ENCODE peak calls at places on chromosomes 6 and 20, in ten cellular contexts. A is AG10803, T is cardiac fibroblast, C is GM23338, B is left lung, K is progenitor cell of endocrine pancreas, O is neural crest cell, U is right atrium auricular region, F is OCI-LY7, V is upper lobe of right lung. Z is an unnamed sample.

GRCh38 chr6:170124150-170124549 is 166.7 kb downstream of the DLL1 start:
- DNase-seq in A (no peak), T (no peak), C (no peak), B (no peak), K (peak), O (no peak), U (peak), F (no peak), V (no peak), Z (no peak)

GRCh38 chr6:12601881-12602280 is 114.7 kb upstream of the PHACTR1 start:
- DNase-seq in A (peak), T (peak), C (no peak), B (no peak), K (no peak), O (no peak), U (no peak), F (peak), V (no peak), Z (no peak)

GRCh38 chr20:1934162-1934561 is 39.0 kb downstream of the SIRPA start:
- DNase-seq in A (peak), T (peak), C (no peak), B (no peak), K (no peak), O (no peak), U (no peak), F (no peak), V (no peak), Z (peak)

GRCh38 chr6:27002447-27002846 is 245.1 kb upstream of the PRSS16 start:
- DNase-seq in A (no peak), T (no peak), C (no peak), B (no peak), K (no peak), O (no peak), U (no peak), F (no peak), V (no peak), Z (no peak)

GRCh38 chr6:44245912-44246662 is 814 bp upstream of the HSP90AB1 start:
- DNase-seq in A (peak), T (peak), C (peak), B (peak), K (peak), O (peak), U (peak), F (peak), V (peak), Z (peak)

GRCh38 chr6:14035448-14035847 is 82.1 kb upstream of the CD83 start:
- DNase-seq in A (peak), T (peak), C (peak), B (no peak), K (no peak), O (no peak), U (no peak), F (no peak), V (no peak), Z (peak)

GRCh38 chr20:62616728-62617621 is 25.3 kb upstream of the SLCO4A1 start:
- DNase-seq in A (peak), T (peak), C (peak), B (peak), K (peak), O (peak), U (no peak), F (peak), V (peak), Z (peak)

GRCh38 chr6:143953922-143954321 is 54.1 kb downstream of the PLAGL1 start:
- DNase-seq in A (no peak), T (no peak), C (no peak), B (no peak), K (no peak), O (no peak), U (no peak), F (no peak), V (no peak), Z (no peak)

GRCh38 chr6:56144538-56145324 is 102.6 kb downstream of the COL21A1 start:
- DNase-seq in A (peak), T (peak), C (no peak), B (no peak), K (no peak), O (no peak), U (no peak), F (no peak), V (no peak), Z (peak)

GRCh38 chr6:56193846-56194245 is 53.5 kb downstream of the COL21A1 start:
- DNase-seq in A (peak), T (peak), C (no peak), B (no peak), K (no peak), O (no peak), U (no peak), F (no peak), V (no peak), Z (peak)

GRCh38 chr20:31523361-31524283 is 9.4 kb downstream of the HM13 start:
- DNase-seq in A (peak), T (peak), C (no peak), B (no peak), K (no peak), O (no peak), U (no peak), F (no peak), V (no peak), Z (no peak)

GRCh38 chr6:127550403-127550802 is 26.6 kb upstream of the C6orf58 start:
- DNase-seq in A (peak), T (peak), C (no peak), B (no peak), K (no peak), O (no peak), U (no peak), F (no peak), V (no peak), Z (peak)

GRCh38 chr6:36075656-36076055 is 48.0 kb downstream of the MAPK14 start:
- DNase-seq in A (no peak), T (no peak), C (peak), B (no peak), K (no peak), O (no peak), U (no peak), F (peak), V (no peak), Z (no peak)
- TF ChIP-seq CTCF in A (no peak), T (no peak), C (peak), B (no peak), K (peak), O (peak), U (no peak), F (peak), V (peak), Z (peak)

GRCh38 chr20:23021941-23022340 is 13.2 kb upstream of the SSTR4 start:
- DNase-seq in A (no peak), T (peak), C (no peak), B (no peak), K (no peak), O (no peak), U (no peak), F (no peak), V (no peak), Z (peak)
- TF ChIP-seq CTCF in A (no peak), T (no peak), C (no peak), B (no peak), K (no peak), O (no peak), U (no peak), F (no peak), V (no peak), Z (no peak)

GRCh38 chr20:37389844-37390275 is 43.9 kb downstream of the SRC start:
- DNase-seq in A (no peak), T (no peak), C (no peak), B (no peak), K (no peak), O (no peak), U (no peak), F (no peak), V (peak), Z (no peak)
- TF ChIP-seq CTCF in A (no peak), T (peak), C (peak), B (no peak), K (no peak), O (no peak), U (no peak), F (peak), V (no peak), Z (no peak)

GRCh38 chr20:35603695-35604443 is 11.8 kb upstream of the SPAG4 start:
- DNase-seq in A (no peak), T (no peak), C (no peak), B (no peak), K (no peak), O (no peak), U (no peak), F (no peak), V (peak), Z (no peak)

GRCh38 chr20:35606127-35606526 is 9.5 kb upstream of the SPAG4 start:
- DNase-seq in A (no peak), T (no peak), C (no peak), B (no peak), K (no peak), O (no peak), U (no peak), F (no peak), V (peak), Z (no peak)

GRCh38 chr20:35601990-35602389 is 13.6 kb upstream of the SPAG4 start:
- DNase-seq in A (no peak), T (no peak), C (no peak), B (no peak), K (no peak), O (no peak), U (no peak), F (no peak), V (no peak), Z (no peak)

GRCh38 chr20:35602851-35603495 is 12.7 kb upstream of the SPAG4 start:
- DNase-seq in A (no peak), T (no peak), C (no peak), B (no peak), K (no peak), O (no peak), U (no peak), F (no peak), V (no peak), Z (no peak)

GRCh38 chr20:35604444-35604750 is 11.2 kb upstream of the SPAG4 start:
- DNase-seq in A (no peak), T (no peak), C (peak), B (no peak), K (no peak), O (no peak), U (no peak), F (peak), V (peak), Z (no peak)
- TF ChIP-seq CTCF in A (peak), T (peak), C (peak), B (no peak), K (peak), O (no peak), U (no peak), F (peak), V (peak), Z (peak)

GRCh38 chr6:30635834-30636233 is 9.2 kb downstream of the ATAT1 start:
- DNase-seq in A (no peak), T (no peak), C (no peak), B (no peak), K (no peak), O (no peak), U (no peak), F (no peak), V (no peak), Z (no peak)
- TF ChIP-seq CTCF in A (no peak), T (no peak), C (no peak), B (no peak), K (no peak), O (no peak), U (no peak), F (no peak), V (no peak), Z (no peak)

GRCh38 chr20:53570446-53571276 is 23.0 kb downstream of the ZNF217 start:
- DNase-seq in A (no peak), T (no peak), C (no peak), B (no peak), K (no peak), O (no peak), U (no peak), F (no peak), V (no peak), Z (no peak)
- TF ChIP-seq CTCF in A (no peak), T (no peak), C (no peak), B (no peak), K (no peak), O (no peak), U (no peak), F (no peak), V (no peak), Z (no peak)

DNA sequence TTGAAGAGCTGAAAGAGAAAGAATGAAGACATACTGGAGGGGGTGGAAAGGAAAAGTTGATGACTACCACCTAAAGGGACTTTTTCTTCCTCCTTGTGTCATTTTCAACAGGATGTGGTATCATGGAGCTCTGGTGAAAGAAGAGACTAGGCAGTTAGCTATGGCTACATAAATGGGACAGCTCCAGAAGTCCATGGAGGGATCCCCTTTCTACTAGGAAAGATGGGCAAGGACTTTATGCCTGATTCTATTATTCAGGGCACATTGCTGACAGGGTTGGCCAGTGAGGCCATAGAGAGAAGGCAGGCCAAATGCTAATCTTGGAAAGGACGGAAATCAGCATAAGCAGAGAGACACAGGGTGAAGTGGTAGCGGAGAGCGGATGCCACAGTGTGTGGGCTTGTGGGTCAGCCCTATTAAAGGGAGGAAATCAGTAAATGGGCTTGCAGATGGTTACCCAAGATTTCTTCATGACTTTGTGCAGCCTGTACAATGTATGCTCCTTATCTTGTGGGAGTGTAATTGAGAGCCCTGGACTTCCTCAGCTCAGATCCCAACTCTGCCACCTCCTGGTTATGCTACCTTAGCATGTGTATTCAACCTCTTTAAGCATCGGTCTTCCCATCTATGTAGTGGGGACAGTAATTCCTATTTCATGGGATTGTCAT is 77.4 kb upstream of the TMEM170B start:
- DNase-seq in A (peak), T (peak), C (no peak), B (no peak), K (no peak), O (no peak), U (no peak), F (peak), V (no peak), Z (peak)
- TF ChIP-seq CTCF in A (peak), T (no peak), C (no peak), B (no peak), K (no peak), O (no peak), U (no peak), F (peak), V (peak), Z (no peak)